ENCODE peak calls at places on chromosomes 13 and 19, in seven cellular contexts. N, P, O, A, Y, Q and W are unnamed samples.

GRCh38 chr19:44367024-44367423 is 10.5 kb upstream of the ZNF112 start:
- DNase-seq in N (peak), A (peak), Y (peak), O (no peak), Q (no peak), P (peak), W (no peak)

GRCh38 chr19:48613024-48613851 is 1.6 kb downstream of the FAM83E start:
- DNase-seq in A (no peak), Y (no peak), N (no peak), P (no peak), Q (no peak), O (no peak), W (peak)

GRCh38 chr13:78410164-78410563 is 193.2 kb downstream of the POU4F1 start:
- DNase-seq in N (no peak), A (no peak), Q (no peak), O (no peak), P (no peak), Y (no peak), W (no peak)

GRCh38 chr13:21849323-21849722 is 178.4 kb downstream of the FGF9 start:
- DNase-seq in P (peak), N (peak), A (no peak), O (peak), Y (peak), Q (no peak), W (no peak)

GRCh38 chr13:28349371-28349770 is 145.6 kb downstream of the FLT1 start:
- DNase-seq in A (no peak), N (no peak), P (no peak), O (no peak), Y (no peak), Q (no peak), W (no peak)

GRCh38 chr13:44768233-44768632 is 192.1 kb upstream of the TSC22D1 start:
- DNase-seq in A (no peak), P (no peak), N (no peak), Y (peak), Q (no peak), O (peak), W (no peak)

GRCh38 chr13:102770435-102770834 is 3.2 kb downstream of the TEX30 start:
- DNase-seq in P (no peak), Y (no peak), N (no peak), Q (no peak), O (no peak), A (no peak), W (no peak)

GRCh38 chr19:50496189-50497029 is 14.6 kb downstream of the JOSD2 start:
- DNase-seq in Q (no peak), P (peak), Y (peak), N (peak), O (no peak), A (no peak), W (no peak)

GRCh38 chr19:33348301-33349010 is 25.1 kb upstream of the CEBPG start:
- DNase-seq in O (no peak), A (peak), Y (peak), P (peak), Q (no peak), N (no peak), W (no peak)

GRCh38 chr13:39322836-39323585 is 280.0 kb downstream of the LHFPL6 start:
- DNase-seq in P (no peak), O (no peak), Q (no peak), N (no peak), A (no peak), Y (no peak), W (no peak)

GRCh38 chr19:3319643-3320353 is 46.6 kb upstream of the NFIC start:
- DNase-seq in A (peak), P (no peak), Y (peak), N (no peak), O (no peak), Q (no peak), W (no peak)

GRCh38 chr19:14786421-14786851 is 8.1 kb upstream of the ADGRE2 start:
- DNase-seq in O (peak), Q (no peak), N (no peak), Y (peak), P (peak), A (no peak), W (peak)

GRCh38 chr19:58560921-58561320 is 2.5 kb upstream of the UBE2M start:
- DNase-seq in P (no peak), N (no peak), Y (no peak), Q (no peak), A (no peak), O (no peak), W (no peak)

GRCh38 chr13:112744306-112745021 is 54.6 kb downstream of the ATP11A start:
- DNase-seq in A (peak), O (no peak), Q (no peak), Y (peak), N (no peak), P (no peak), W (no peak)

GRCh38 chr19:35995655-35995993 is 636 bp downstream of the SDHAF1 start:
- DNase-seq in O (no peak), A (peak), N (peak), Y (peak), P (peak), Q (no peak), W (no peak)

GRCh38 chr19:11203194-11204075 is 6.1 kb upstream of the KANK2 start:
- DNase-seq in Y (peak), Q (peak), O (peak), P (peak), N (peak), A (peak), W (peak)

GRCh38 chr19:49930483-49931011 is 1.2 kb upstream of the NUP62 start:
- DNase-seq in N (peak), Q (peak), O (no peak), A (no peak), P (peak), Y (peak), W (peak)

GRCh38 chr19:1256646-1257474 is 8.5 kb downstream of the MIDN start:
- DNase-seq in A (no peak), P (no peak), N (no peak), O (no peak), Q (no peak), Y (no peak), W (no peak)

GRCh38 chr19:46821512-46822359 is 28.9 kb downstream of the AP2S1 start:
- DNase-seq in Y (no peak), O (peak), N (no peak), P (peak), Q (no peak), A (no peak), W (no peak)

GRCh38 chr13:40388617-40389016 is 277.8 kb downstream of the FOXO1 start:
- DNase-seq in P (no peak), Q (no peak), A (peak), O (peak), Y (no peak), N (no peak), W (peak)

GRCh38 chr13:33676700-33677048 is 141.3 kb upstream of the RFC3 start:
- DNase-seq in O (no peak), N (peak), P (no peak), Q (no peak), Y (peak), A (peak), W (no peak)

GRCh38 chr13:38321654-38322053 is 28.0 kb upstream of the UFM1 start:
- DNase-seq in A (no peak), Q (no peak), O (no peak), Y (no peak), N (no peak), P (no peak), W (no peak)

GRCh38 chr19:3606690-3607289 is at the start of gene TBXA2R:
- DNase-seq in P (peak), N (peak), A (peak), O (peak), Y (peak), Q (peak), W (peak)

GRCh38 chr13:50410921-50411712 is 395.9 kb downstream of the KCNRG start:
- DNase-seq in A (peak), Y (peak), P (peak), Q (no peak), N (peak), O (no peak), W (no peak)

GRCh38 chr19:55679343-55680257 is 4.6 kb downstream of the EPN1 start:
- DNase-seq in N (no peak), O (no peak), P (no peak), Y (no peak), A (peak), Q (no peak), W (peak)

GRCh38 chr19:38228491-38229439 is 4.7 kb upstream of the DPF1 start:
- DNase-seq in A (no peak), Q (no peak), Y (no peak), O (no peak), P (peak), N (no peak), W (no peak)

GRCh38 chr13:111965466-111966214 is 101.3 kb upstream of the SOX1 start:
- DNase-seq in P (no peak), N (no peak), A (no peak), O (no peak), Q (no peak), Y (no peak), W (no peak)

GRCh38 chr13:106736941-106737340 is 169.0 kb upstream of the ARGLU1 start:
- DNase-seq in N (no peak), O (no peak), A (no peak), P (no peak), Y (no peak), Q (no peak), W (peak)

GRCh38 chr13:30880756-30881155 is 25.3 kb upstream of the MEDAG start:
- DNase-seq in Q (peak), Y (peak), A (peak), N (peak), O (no peak), P (no peak), W (no peak)

GRCh38 chr13:100304241-100304640 is 215.3 kb downstream of the PCCA start:
- DNase-seq in Y (no peak), P (no peak), A (no peak), N (no peak), Q (no peak), O (no peak), W (no peak)

GRCh38 chr19:14550201-14550754 is 20.9 kb downstream of the TECR start:
- DNase-seq in N (no peak), P (no peak), O (no peak), Q (no peak), Y (peak), A (peak), W (no peak)

GRCh38 chr13:36888645-36889044 is 31.4 kb downstream of the SMAD9 start:
- DNase-seq in A (peak), O (no peak), N (no peak), Q (no peak), Y (no peak), P (no peak), W (no peak)

GRCh38 chr13:20940083-20940482 is 37.5 kb upstream of the XPO4 start:
- DNase-seq in Q (no peak), A (peak), O (no peak), Y (peak), N (peak), P (no peak), W (no peak)

GRCh38 chr19:4647676-4648644 is 8.6 kb downstream of the TNFAIP8L1 start:
- DNase-seq in A (no peak), Q (no peak), O (no peak), N (no peak), Y (peak), P (peak), W (no peak)
- TF ChIP-seq CTCF in A (no peak), Q (no peak), O (no peak), N (no peak), Y (peak), P (peak), W (no peak)

GRCh38 chr13:51959773-51960172 is 51.5 kb downstream of the ATP7B start:
- DNase-seq in A (no peak), O (no peak), N (no peak), Q (no peak), P (no peak), Y (no peak), W (no peak)

GRCh38 chr13:51955841-51956603 is 55.2 kb downstream of the ATP7B start:
- DNase-seq in P (no peak), N (no peak), A (no peak), O (no peak), Y (no peak), Q (no peak), W (no peak)

GRCh38 chr13:51958217-51958547 is 53.1 kb downstream of the ATP7B start:
- DNase-seq in Q (no peak), Y (no peak), N (no peak), P (no peak), A (no peak), O (no peak), W (no peak)

GRCh38 chr13:51956717-51957116 is 54.5 kb downstream of the ATP7B start:
- DNase-seq in Q (no peak), Y (no peak), O (no peak), P (no peak), A (no peak), N (no peak), W (no peak)

GRCh38 chr13:51957377-51958216 is 53.7 kb downstream of the ATP7B start:
- DNase-seq in O (no peak), P (no peak), Q (no peak), Y (no peak), N (no peak), A (no peak), W (no peak)
- H3K4me3 ChIP-seq in O (no peak), P (no peak), Q (no peak), Y (no peak), N (no peak), A (no peak), W (no peak)

DNA sequence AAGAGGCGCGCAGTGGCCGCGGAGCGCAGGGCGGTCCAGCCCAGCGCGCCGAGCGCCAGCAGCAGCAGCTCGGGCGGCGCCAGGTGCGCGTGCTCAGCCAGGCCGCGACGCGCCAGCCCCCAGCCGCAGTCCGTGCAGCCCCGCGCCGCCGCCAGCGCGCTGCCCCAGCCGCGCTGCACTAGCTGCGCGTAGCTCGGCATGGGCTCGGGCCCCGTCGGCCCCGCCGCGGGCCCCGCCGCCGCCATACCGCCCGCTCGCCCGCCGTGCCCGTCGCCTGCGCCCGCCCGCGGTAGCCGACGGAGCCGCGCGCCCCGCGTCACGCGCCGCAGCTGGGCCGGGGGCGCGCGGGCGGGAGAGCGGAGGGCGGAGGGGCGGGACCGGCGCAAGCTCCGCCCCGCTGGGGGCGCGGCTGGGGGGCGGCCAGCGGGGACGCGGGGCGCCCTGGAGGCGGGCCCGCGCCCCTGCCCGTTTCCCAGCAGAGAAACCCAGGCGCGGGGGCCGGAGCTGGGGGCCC is at the start of gene CERS1:
- DNase-seq in Q (no peak), P (peak), Y (no peak), N (no peak), A (peak), O (no peak), W (no peak)
- H3K27ac ChIP-seq in Q (no peak), P (peak), Y (no peak), N (peak), A (no peak), O (no peak), W (no peak)

GRCh38 chr19:32222594-32222993 is 122.8 kb upstream of the ZNF507 start:
- DNase-seq in Q (no peak), Y (no peak), P (no peak), O (no peak), A (no peak), N (no peak), W (no peak)
- TF ChIP-seq CTCF in Q (no peak), Y (no peak), P (no peak), O (no peak), A (no peak), N (no peak), W (no peak)

GRCh38 chr13:99256283-99256682 is 1.9 kb downstream of the GPR18 start:
- DNase-seq in Q (no peak), P (no peak), O (no peak), N (no peak), Y (no peak), A (no peak), W (no peak)

GRCh38 chr13:99255241-99255640 is 2.9 kb downstream of the GPR18 start:
- DNase-seq in A (no peak), O (no peak), Y (no peak), N (no peak), Q (no peak), P (no peak), W (no peak)

GRCh38 chr13:99258210-99258860 is at the start of gene GPR18:
- DNase-seq in Q (no peak), O (peak), A (no peak), Y (no peak), N (no peak), P (no peak), W (no peak)

GRCh38 chr13:99257291-99257690 is 888 bp downstream of the GPR18 start:
- DNase-seq in N (no peak), Q (no peak), Y (no peak), P (no peak), A (no peak), O (no peak), W (no peak)

GRCh38 chr13:99256709-99257108 is 1.5 kb downstream of the GPR18 start:
- DNase-seq in A (peak), Y (peak), P (no peak), Q (no peak), N (no peak), O (no peak), W (no peak)
- H3K4me3 ChIP-seq in A (no peak), Y (no peak), P (no peak), Q (no peak), N (no peak), O (peak), W (no peak)

DNA sequence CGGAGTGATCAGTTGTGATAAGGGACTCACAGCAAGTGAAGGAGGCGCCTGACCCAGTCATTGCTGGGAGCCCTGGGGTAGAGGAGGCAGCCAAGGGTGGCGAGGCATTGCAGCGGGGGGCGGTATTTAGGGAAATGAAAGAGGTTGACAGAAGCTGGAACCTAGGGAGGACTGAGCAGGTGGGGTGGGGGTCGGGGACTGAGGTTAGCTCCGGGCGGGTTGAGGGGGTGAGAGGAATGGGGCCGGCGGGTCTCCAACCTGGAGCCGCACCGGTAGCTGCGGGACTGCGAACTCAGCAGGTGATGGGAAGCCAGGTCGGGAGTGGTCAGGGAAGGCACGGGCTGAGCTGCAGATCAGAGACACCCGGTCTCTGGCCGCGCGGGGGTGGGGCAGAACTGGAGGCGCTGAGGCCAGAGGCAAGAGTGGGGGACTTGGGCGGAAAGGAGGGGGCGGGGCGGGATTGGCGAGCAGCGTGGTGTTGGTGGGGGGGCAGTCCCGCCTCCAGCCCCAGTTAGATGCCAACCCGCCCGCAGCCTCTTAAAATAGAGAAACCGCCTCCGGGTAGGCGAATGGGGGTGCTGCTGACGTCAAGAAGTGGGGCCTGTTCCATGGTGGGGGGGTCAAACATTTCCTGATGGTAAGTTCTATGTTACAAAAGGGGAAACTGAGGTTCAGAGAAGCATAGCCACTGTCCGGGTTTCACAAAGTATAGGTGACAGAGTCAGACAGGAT is 1.5 kb downstream of the MAST3 start:
- DNase-seq in Y (no peak), Q (no peak), A (no peak), N (no peak), O (peak), P (peak), W (no peak)
- H3K27ac ChIP-seq in Y (no peak), Q (no peak), A (no peak), N (no peak), O (no peak), P (no peak), W (no peak)